ENCODE peak calls at places on chromosomes 3 and 15, in nine cellular contexts. M is upper lobe of right lung, V is astrocyte, U is brain microvascular endothelial cell, F is fibroblast of pulmonary artery, Q is epithelial cell of esophagus, E is kidney, G is stomach, N is pancreas. S is an unnamed sample.

GRCh38 chr3:140164922-140165590 is 230.1 kb downstream of the CLSTN2 start:
- DNase-seq in M (no peak), V (peak; percentile 29), U (peak; percentile 7), F (no peak), Q (peak; percentile 41), E (no peak), G (no peak), N (no peak), S (no peak)

GRCh38 chr3:64945171-64945684 is 257.4 kb upstream of the ADAMTS9 start:
- DNase-seq in M (no peak), V (no peak), U (no peak), F (peak; percentile 26), Q (no peak), E (peak; percentile 78), G (no peak), N (no peak), S (no peak)

GRCh38 chr3:9213019-9213646 is 36.3 kb downstream of the SRGAP3 start:
- DNase-seq in M (no peak), V (no peak), U (no peak), F (no peak), Q (no peak), E (no peak), G (no peak), N (no peak), S (no peak)

GRCh38 chr3:104359546-104359945 is 1007.2 kb upstream of the ALCAM start:
- DNase-seq in M (no peak), V (peak; percentile 95), U (peak; percentile 90), F (peak; percentile 85), Q (peak; percentile 62), E (no peak), G (no peak), N (no peak), S (peak; percentile 82)

GRCh38 chr3:18405141-18405540 is 20.0 kb downstream of the SATB1 start:
- DNase-seq in M (no peak), V (no peak), U (no peak), F (no peak), Q (no peak), E (no peak), G (no peak), N (no peak), S (no peak)

GRCh38 chr3:192422998-192423349 is 304.4 kb downstream of the FGF12 start:
- DNase-seq in M (no peak), V (no peak), U (no peak), F (peak; percentile 6), Q (no peak), E (no peak), G (no peak), N (no peak), S (no peak)

GRCh38 chr3:10712121-10712520 is 103.9 kb upstream of the SLC6A11 start:
- DNase-seq in M (no peak), V (no peak), U (no peak), F (no peak), Q (no peak), E (no peak), G (no peak), N (no peak), S (no peak)

GRCh38 chr3:195876297-195877031 is 31.9 kb downstream of the TNK2 start:
- DNase-seq in M (peak; percentile 85), V (no peak), U (no peak), F (no peak), Q (peak; percentile 33), E (peak; percentile 67), G (peak; percentile 81), N (no peak), S (no peak)

GRCh38 chr15:37094542-37095196 is 5.7 kb downstream of the MEIS2 start:
- DNase-seq in M (no peak), V (peak; percentile 84), U (no peak), F (no peak), Q (no peak), E (no peak), G (no peak), N (no peak), S (no peak)

GRCh38 chr3:24963762-24964625 is 464.1 kb upstream of the RARB start:
- DNase-seq in M (no peak), V (peak; percentile 18), U (peak; percentile 41), F (peak; percentile 48), Q (peak; percentile 36), E (no peak), G (no peak), N (no peak), S (no peak)

GRCh38 chr3:37170097-37170496 is 4.3 kb downstream of the LRRFIP2 start:
- DNase-seq in M (no peak), V (no peak), U (no peak), F (no peak), Q (no peak), E (no peak), G (no peak), N (no peak), S (no peak)

GRCh38 chr15:69154026-69154425 is 6.4 kb upstream of the GLCE start:
- DNase-seq in M (no peak), V (no peak), U (no peak), F (no peak), Q (no peak), E (no peak), G (no peak), N (no peak), S (no peak)

GRCh38 chr3:125042725-125043406 is 12.9 kb downstream of the HEG1 start:
- DNase-seq in M (no peak), V (no peak), U (no peak), F (peak; percentile 70), Q (no peak), E (no peak), G (no peak), N (no peak), S (no peak)

GRCh38 chr15:77982127-77982490 is 95.4 kb downstream of the TBC1D2B start:
- DNase-seq in M (no peak), V (no peak), U (no peak), F (no peak), Q (no peak), E (peak; percentile 39), G (no peak), N (no peak), S (no peak)

GRCh38 chr3:152060701-152061100 is 187.3 kb downstream of the SUCNR1 start:
- DNase-seq in M (no peak), V (no peak), U (no peak), F (no peak), Q (no peak), E (no peak), G (no peak), N (no peak), S (no peak)

GRCh38 chr3:119469378-119470189 is 821 bp downstream of the POGLUT1 start:
- DNase-seq in M (no peak), V (peak; percentile 28), U (peak; percentile 4), F (peak; percentile 66), Q (peak; percentile 24), E (no peak), G (no peak), N (no peak), S (no peak)

GRCh38 chr3:129936757-129937156 is 37.8 kb upstream of the TRH start:
- DNase-seq in M (no peak), V (peak; percentile 90), U (peak; percentile 35), F (peak; percentile 70), Q (peak; percentile 70), E (no peak), G (peak; percentile 41), N (peak; percentile 22), S (peak; percentile 28)

GRCh38 chr3:195800240-195800639 is 11.5 kb downstream of the MUC4 start:
- DNase-seq in M (no peak), V (no peak), U (no peak), F (peak; percentile 53), Q (no peak), E (no peak), G (no peak), N (no peak), S (no peak)

GRCh38 chr3:153669527-153669926 is 451.7 kb upstream of the ARHGEF26 start:
- DNase-seq in M (no peak), V (no peak), U (no peak), F (no peak), Q (no peak), E (no peak), G (no peak), N (no peak), S (no peak)
- TF ChIP-seq CTCF in M (no peak), V (no peak), U (no peak), F (no peak), Q (peak; percentile 25), E (no peak), G (no peak), N (no peak), S (no peak)

GRCh38 chr15:52780172-52780980 is 9.8 kb downstream of the ONECUT1 start:
- DNase-seq in M (peak; percentile 79), V (peak; percentile 8), U (peak; percentile 52), F (peak; percentile 66), Q (peak; percentile 62), E (peak; percentile 70), G (peak; percentile 66), N (peak; percentile 60), S (peak; percentile 3)
- H3K4me3 ChIP-seq in M (no peak overlapping the region), V (no peak overlapping the region), U (no peak overlapping the region), F (no peak overlapping the region), Q (no peak overlapping the region), E (peak overlapping the region; percentile 22), G (peak overlapping the region; percentile 33), N (no peak overlapping the region), S (no peak overlapping the region)

DNA sequence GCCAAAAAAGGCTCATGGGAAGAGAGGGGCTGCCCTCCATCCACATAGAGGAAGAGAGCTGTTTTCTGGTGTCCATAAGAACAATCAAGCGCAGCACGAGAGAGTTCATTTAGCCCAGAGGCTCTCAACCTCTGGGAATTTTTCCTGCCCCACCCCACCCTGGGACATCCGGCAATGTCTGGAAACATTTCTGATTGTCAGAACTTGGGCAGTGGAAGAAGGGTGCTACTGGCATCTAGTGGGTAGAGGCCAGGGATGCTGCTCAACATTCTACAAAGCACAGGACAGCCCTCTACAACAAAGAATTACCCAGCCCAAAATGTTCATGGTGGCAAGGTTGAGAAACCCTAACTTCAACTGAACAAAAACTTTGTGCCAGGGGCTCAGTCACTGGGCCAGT is 92.9 kb downstream of the RAB11A start:
- DNase-seq in M (no peak), V (no peak), U (no peak), F (peak; percentile 6), Q (peak; percentile 27), E (no peak), G (no peak), N (no peak), S (no peak)
- TF ChIP-seq CTCF in M (no peak), V (no peak), U (no peak), F (no peak), Q (peak; percentile 48), E (no peak), G (no peak), N (no peak), S (peak; percentile 23)

GRCh38 chr3:97658670-97659285 is 105.8 kb upstream of the ARL6 start:
- DNase-seq in M (no peak), V (no peak), U (no peak), F (peak; percentile 35), Q (peak; percentile 51), E (no peak), G (no peak), N (no peak), S (no peak)

GRCh38 chr3:97662808-97663207 is 101.8 kb upstream of the ARL6 start:
- DNase-seq in M (no peak), V (no peak), U (no peak), F (no peak), Q (no peak), E (no peak), G (no peak), N (no peak), S (no peak)

DNA sequence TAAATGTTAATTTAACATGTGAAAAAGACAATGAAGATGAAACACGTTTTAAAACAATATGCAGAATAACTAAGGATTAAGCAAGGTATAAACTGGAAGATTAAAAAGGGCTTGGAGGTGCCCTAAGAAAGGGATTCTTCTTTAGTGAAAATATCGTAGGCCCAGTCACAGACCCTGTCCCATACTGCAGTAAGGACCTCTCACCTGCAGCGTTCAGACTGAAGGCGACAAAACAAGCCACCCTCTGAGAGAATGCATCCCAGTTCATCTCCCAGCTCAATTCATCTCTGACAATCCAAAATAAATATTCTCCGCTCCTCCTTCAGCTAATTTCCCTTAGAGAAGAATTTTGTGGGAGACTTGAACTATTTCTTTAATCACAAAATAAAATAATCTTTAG is 102.3 kb upstream of the ARL6 start:
- DNase-seq in M (no peak), V (no peak), U (no peak), F (no peak), Q (no peak), E (no peak), G (no peak), N (no peak), S (no peak)
- H3K4me3 ChIP-seq in M (no peak overlapping the region), V (no peak overlapping the region), U (no peak overlapping the region), F (no peak overlapping the region), Q (no peak overlapping the region), E (no peak overlapping the region), G (no peak overlapping the region), N (no peak overlapping the region), S (no peak overlapping the region)